ENCODE peak calls at places on chromosomes 1 and 21, in four cellular contexts. One of them, this sample, is unnamed.

GRCh38 chr1:101587749-101588148 is 350.9 kb downstream of the S1PR1 start:
- DNase-seq in GM23248: peak; percentile 2
- DNase-seq in CD8-positive, alpha-beta memory T cell: no peak
- DNase-seq in pancreas: no peak
- DNase-seq in this sample: peak; percentile 52

GRCh38 chr1:74468982-74469603 is 43.3 kb downstream of the LRRC53 start:
- DNase-seq in GM23248: peak; percentile 58
- DNase-seq in CD8-positive, alpha-beta memory T cell: no peak
- DNase-seq in pancreas: no peak
- DNase-seq in this sample: peak; percentile 40

GRCh38 chr1:77824083-77824482 is 44.6 kb downstream of the MIGA1 start:
- DNase-seq in GM23248: peak; percentile 68
- DNase-seq in CD8-positive, alpha-beta memory T cell: no peak
- DNase-seq in pancreas: no peak
- DNase-seq in this sample: peak; percentile 57

GRCh38 chr1:221793439-221794078 is 51.7 kb upstream of the DUSP10 start:
- DNase-seq in GM23248: no peak
- DNase-seq in CD8-positive, alpha-beta memory T cell: peak; percentile 34
- DNase-seq in pancreas: peak; percentile 57
- DNase-seq in this sample: peak; percentile 41

GRCh38 chr1:20227704-20228103 is 41.4 kb upstream of the PLA2G2C start:
- DNase-seq in GM23248: no peak
- DNase-seq in CD8-positive, alpha-beta memory T cell: no peak
- DNase-seq in pancreas: no peak
- DNase-seq in this sample: no peak

GRCh38 chr1:99648107-99648506 is 2.2 kb downstream of the PALMD start:
- DNase-seq in GM23248: peak; percentile 34
- DNase-seq in CD8-positive, alpha-beta memory T cell: no peak
- DNase-seq in pancreas: no peak
- DNase-seq in this sample: no peak

GRCh38 chr1:3880429-3881190 is 19.5 kb downstream of the C1orf174 start:
- DNase-seq in GM23248: no peak
- DNase-seq in CD8-positive, alpha-beta memory T cell: no peak
- DNase-seq in pancreas: no peak
- DNase-seq in this sample: no peak

GRCh38 chr1:1001057-1001630 is 1.2 kb upstream of the HES4 start:
- DNase-seq in GM23248: no peak
- DNase-seq in CD8-positive, alpha-beta memory T cell: no peak
- DNase-seq in pancreas: peak; percentile 71
- DNase-seq in this sample: no peak

GRCh38 chr21:39799178-39799577 is 54.2 kb downstream of the IGSF5 start:
- DNase-seq in GM23248: no peak
- DNase-seq in CD8-positive, alpha-beta memory T cell: no peak
- DNase-seq in pancreas: peak; percentile 22
- DNase-seq in this sample: no peak

GRCh38 chr21:45926281-45926680 is 55.3 kb upstream of the COL6A1 start:
- DNase-seq in GM23248: no peak
- DNase-seq in CD8-positive, alpha-beta memory T cell: no peak
- DNase-seq in pancreas: no peak
- DNase-seq in this sample: no peak

GRCh38 chr1:147388969-147389368 is 146.5 kb downstream of the CHD1L start:
- DNase-seq in GM23248: no peak
- DNase-seq in CD8-positive, alpha-beta memory T cell: no peak
- DNase-seq in pancreas: peak; percentile 34
- DNase-seq in this sample: no peak

GRCh38 chr1:107726860-107727259 is 238.1 kb downstream of the VAV3 start:
- DNase-seq in GM23248: no peak
- DNase-seq in CD8-positive, alpha-beta memory T cell: no peak
- DNase-seq in pancreas: no peak
- DNase-seq in this sample: no peak

DNA sequence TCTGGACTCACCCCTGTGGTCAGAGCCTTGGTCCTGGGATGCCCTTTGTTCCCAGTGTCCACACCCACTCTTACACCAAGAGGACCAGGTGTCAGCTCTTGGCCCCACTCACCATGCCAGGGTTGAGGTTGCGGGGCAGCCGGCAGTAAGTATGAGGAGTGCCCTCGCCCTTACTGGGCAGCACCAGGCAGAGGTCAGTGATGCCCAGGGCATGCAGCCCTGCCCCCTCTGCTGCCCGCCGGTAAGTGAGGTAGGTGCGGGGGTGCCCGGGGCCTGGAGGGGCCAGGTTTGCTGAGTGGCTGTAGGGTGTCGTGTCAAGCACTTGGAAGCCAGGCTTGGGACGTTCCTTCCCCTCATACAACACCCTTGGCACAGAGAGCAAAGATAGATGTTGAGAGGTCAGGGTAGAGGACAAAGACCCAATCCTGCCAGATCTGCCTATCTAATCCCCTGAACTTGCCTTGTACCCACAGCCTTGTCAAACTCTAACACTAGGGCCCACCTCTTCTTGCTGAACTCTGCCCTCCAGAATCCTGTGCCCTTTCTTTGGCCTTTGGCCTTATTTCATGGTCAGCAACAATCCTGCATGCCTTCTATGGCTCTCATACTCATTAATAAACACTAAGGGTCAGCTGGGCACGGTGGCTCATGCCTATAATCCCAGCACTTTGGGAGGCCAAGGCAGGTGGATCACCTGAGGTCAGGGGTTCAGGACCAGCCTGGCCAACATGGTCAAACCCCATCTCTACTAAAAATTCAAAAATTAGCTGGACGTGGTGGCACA is 3.6 kb downstream of the DENND4B start:
- DNase-seq in GM23248: no peak
- DNase-seq in CD8-positive, alpha-beta memory T cell: no peak
- DNase-seq in pancreas: peak; percentile 66
- DNase-seq in this sample: no peak
- H3K27ac ChIP-seq in GM23248: no peak overlapping the region
- H3K27ac ChIP-seq in CD8-positive, alpha-beta memory T cell: no peak overlapping the region
- H3K27ac ChIP-seq in pancreas: no peak overlapping the region
- H3K27ac ChIP-seq in this sample: no peak overlapping the region

GRCh38 chr21:32414579-32415358 is 2.3 kb downstream of the EVA1C start:
- DNase-seq in GM23248: peak; percentile 66
- DNase-seq in CD8-positive, alpha-beta memory T cell: no peak
- DNase-seq in pancreas: no peak
- DNase-seq in this sample: peak; percentile 70
- H3K4me3 ChIP-seq in GM23248: no peak overlapping the region
- H3K4me3 ChIP-seq in CD8-positive, alpha-beta memory T cell: no peak overlapping the region
- H3K4me3 ChIP-seq in pancreas: peak overlapping the region; percentile 79
- H3K4me3 ChIP-seq in this sample: no peak overlapping the region

DNA sequence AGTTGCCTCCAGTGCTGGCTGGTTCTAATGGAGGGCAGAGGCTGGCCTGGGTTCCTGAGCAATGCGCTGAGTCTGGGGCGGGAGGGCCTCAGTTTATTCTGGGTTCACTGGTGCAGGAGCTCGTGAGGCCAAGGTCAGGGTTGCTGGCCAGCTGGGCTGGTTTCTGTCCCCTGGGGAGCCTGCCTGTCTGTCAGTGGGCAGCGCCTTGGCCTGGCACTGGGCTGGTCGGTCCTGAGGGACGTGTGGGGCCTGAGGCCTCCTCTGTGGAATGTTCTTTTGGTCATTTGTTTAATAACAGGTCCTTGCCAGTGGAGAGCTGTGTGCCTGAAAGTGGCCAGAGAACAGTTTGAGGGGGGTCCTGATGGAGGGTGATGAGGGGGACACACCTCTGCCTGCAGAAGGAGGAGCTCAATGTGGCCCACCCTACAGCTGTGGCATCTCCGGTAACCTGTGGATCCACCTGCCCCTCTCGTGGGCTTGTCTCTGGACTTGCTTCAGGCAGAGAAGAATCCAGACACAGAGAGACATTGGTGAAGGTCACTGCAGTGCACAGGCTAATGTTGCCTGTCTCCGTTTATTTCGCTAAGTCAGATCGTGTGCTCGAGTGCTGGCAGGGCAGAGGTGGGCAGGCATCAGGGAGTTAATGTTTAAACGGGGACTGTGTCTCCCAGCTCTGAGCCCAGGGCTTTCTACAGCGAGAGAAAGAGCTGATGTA is 34.6 kb downstream of the COQ8A start:
- DNase-seq in GM23248: peak; percentile 5
- DNase-seq in CD8-positive, alpha-beta memory T cell: no peak
- DNase-seq in pancreas: peak; percentile 83
- DNase-seq in this sample: no peak
- H3K27ac ChIP-seq in GM23248: no peak overlapping the region
- H3K27ac ChIP-seq in CD8-positive, alpha-beta memory T cell: no peak overlapping the region
- H3K27ac ChIP-seq in pancreas: peak overlapping the region; percentile 88
- H3K27ac ChIP-seq in this sample: no peak overlapping the region

GRCh38 chr1:23576338-23577055 is 17.2 kb upstream of the ID3 start:
- DNase-seq in GM23248: peak; percentile 47
- DNase-seq in CD8-positive, alpha-beta memory T cell: no peak
- DNase-seq in pancreas: no peak
- DNase-seq in this sample: no peak
- H3K4me3 ChIP-seq in GM23248: peak overlapping the region; percentile 61
- H3K4me3 ChIP-seq in CD8-positive, alpha-beta memory T cell: no peak overlapping the region
- H3K4me3 ChIP-seq in pancreas: no peak overlapping the region
- H3K4me3 ChIP-seq in this sample: no peak overlapping the region

GRCh38 chr1:208083016-208083714 is 161.0 kb downstream of the PLXNA2 start:
- DNase-seq in GM23248: no peak
- DNase-seq in CD8-positive, alpha-beta memory T cell: no peak
- DNase-seq in pancreas: no peak
- DNase-seq in this sample: no peak
- H3K27ac ChIP-seq in GM23248: no peak overlapping the region
- H3K27ac ChIP-seq in CD8-positive, alpha-beta memory T cell: no peak overlapping the region
- H3K27ac ChIP-seq in pancreas: no peak overlapping the region
- H3K27ac ChIP-seq in this sample: no peak overlapping the region

GRCh38 chr21:15534450-15534886 is 195.3 kb upstream of the USP25 start:
- DNase-seq in GM23248: no peak
- DNase-seq in CD8-positive, alpha-beta memory T cell: no peak
- DNase-seq in pancreas: no peak
- DNase-seq in this sample: no peak
- H3K4me3 ChIP-seq in GM23248: no peak overlapping the region
- H3K4me3 ChIP-seq in CD8-positive, alpha-beta memory T cell: no peak overlapping the region
- H3K4me3 ChIP-seq in pancreas: no peak overlapping the region
- H3K4me3 ChIP-seq in this sample: no peak overlapping the region

GRCh38 chr1:180563013-180563827 is 4.5 kb downstream of the OVAAL start:
- DNase-seq in GM23248: peak; percentile 78
- DNase-seq in CD8-positive, alpha-beta memory T cell: no peak
- DNase-seq in pancreas: no peak
- DNase-seq in this sample: peak; percentile 76
- H3K27ac ChIP-seq in GM23248: peak overlapping the region; percentile 67
- H3K27ac ChIP-seq in CD8-positive, alpha-beta memory T cell: peak overlapping the region; percentile 78
- H3K27ac ChIP-seq in pancreas: no peak overlapping the region
- H3K27ac ChIP-seq in this sample: no peak overlapping the region

DNA sequence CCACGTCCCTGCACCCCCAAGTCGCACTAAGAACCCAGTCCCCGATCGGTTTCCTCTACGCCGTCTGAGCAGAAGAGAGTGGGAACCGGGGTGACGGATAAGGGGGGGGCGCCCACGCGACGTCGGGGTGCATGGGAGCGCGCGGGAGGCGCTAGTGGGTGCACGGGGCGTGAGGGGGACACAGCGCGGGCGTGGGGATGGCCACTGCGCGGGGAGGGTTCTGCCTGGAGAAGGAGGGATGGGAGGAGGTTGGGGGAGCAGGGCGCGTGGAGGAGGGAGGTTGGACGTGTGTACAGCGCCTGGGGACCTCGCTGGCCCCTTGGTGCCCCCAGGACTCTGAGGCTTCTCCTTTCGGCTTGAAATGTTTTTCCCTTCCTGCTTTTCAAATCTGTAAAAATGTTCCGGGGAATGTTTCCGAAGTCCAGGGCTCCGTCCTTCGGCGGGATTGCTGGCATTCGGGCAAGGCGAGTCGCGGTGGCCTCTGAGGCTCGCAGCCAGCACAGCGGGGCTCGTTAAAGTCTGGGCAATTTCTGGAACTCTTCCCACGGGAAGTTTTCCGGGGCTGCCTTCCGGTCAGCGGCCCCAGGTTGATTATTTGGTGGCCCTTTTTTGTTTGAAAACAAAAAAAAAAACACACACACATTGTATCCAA is 13.1 kb downstream of the RNF220 start:
- DNase-seq in GM23248: no peak
- DNase-seq in CD8-positive, alpha-beta memory T cell: no peak
- DNase-seq in pancreas: peak; percentile 62
- DNase-seq in this sample: no peak
- H3K4me3 ChIP-seq in GM23248: no peak overlapping the region
- H3K4me3 ChIP-seq in CD8-positive, alpha-beta memory T cell: no peak overlapping the region
- H3K4me3 ChIP-seq in pancreas: peak overlapping the region; percentile 39
- H3K4me3 ChIP-seq in this sample: no peak overlapping the region

GRCh38 chr21:15057290-15057689 is 7.5 kb downstream of the NRIP1 start:
- DNase-seq in GM23248: no peak
- DNase-seq in CD8-positive, alpha-beta memory T cell: no peak
- DNase-seq in pancreas: no peak
- DNase-seq in this sample: no peak

GRCh38 chr21:15053531-15053930 is 11.3 kb downstream of the NRIP1 start:
- DNase-seq in GM23248: no peak
- DNase-seq in CD8-positive, alpha-beta memory T cell: no peak
- DNase-seq in pancreas: no peak
- DNase-seq in this sample: no peak

GRCh38 chr21:15054089-15054488 is 10.7 kb downstream of the NRIP1 start:
- DNase-seq in GM23248: no peak
- DNase-seq in CD8-positive, alpha-beta memory T cell: no peak
- DNase-seq in pancreas: no peak
- DNase-seq in this sample: no peak

GRCh38 chr21:15051652-15052554 is 12.9 kb downstream of the NRIP1 start:
- DNase-seq in GM23248: no peak
- DNase-seq in CD8-positive, alpha-beta memory T cell: no peak
- DNase-seq in pancreas: no peak
- DNase-seq in this sample: peak; percentile 66

GRCh38 chr21:15054606-15055239 is 10.1 kb downstream of the NRIP1 start:
- DNase-seq in GM23248: no peak
- DNase-seq in CD8-positive, alpha-beta memory T cell: no peak
- DNase-seq in pancreas: no peak
- DNase-seq in this sample: peak; percentile 14
- H3K27ac ChIP-seq in GM23248: no peak overlapping the region
- H3K27ac ChIP-seq in CD8-positive, alpha-beta memory T cell: no peak overlapping the region
- H3K27ac ChIP-seq in pancreas: no peak overlapping the region
- H3K27ac ChIP-seq in this sample: no peak overlapping the region

GRCh38 chr1:153611356-153611755 is 1.6 kb downstream of the S100A16 start:
- DNase-seq in GM23248: peak; percentile 53
- DNase-seq in CD8-positive, alpha-beta memory T cell: no peak
- DNase-seq in pancreas: no peak
- DNase-seq in this sample: no peak
- H3K4me3 ChIP-seq in GM23248: peak overlapping the region; percentile 96
- H3K4me3 ChIP-seq in CD8-positive, alpha-beta memory T cell: no peak overlapping the region
- H3K4me3 ChIP-seq in pancreas: no peak overlapping the region
- H3K4me3 ChIP-seq in this sample: peak overlapping the region; percentile 88